ENCODE peak calls at places on chromosomes 16 and 17, in four cellular contexts. D, J, R and Q are unnamed samples.

GRCh38 chr16:9159839-9160550 is 68.6 kb downstream of the HAPSTR1 start:
- DNase-seq in R (peak; percentile 56), D (peak; percentile 82), J (peak; percentile 7), Q (peak; percentile 63)

GRCh38 chr16:84234656-84235285 is 5.0 kb downstream of the KCNG4 start:
- DNase-seq in R (no peak), J (no peak), D (no peak), Q (no peak)

GRCh38 chr16:68607443-68607842 is 37.7 kb upstream of the CDH3 start:
- DNase-seq in J (no peak), D (no peak), R (no peak), Q (no peak)

GRCh38 chr16:65178151-65178550 is 56.3 kb upstream of the CDH11 start:
- DNase-seq in R (peak; percentile 27), D (no peak), J (no peak), Q (no peak)

GRCh38 chr17:72968798-72969197 is 123.7 kb downstream of the SLC39A11 start:
- DNase-seq in R (no peak), D (no peak), J (no peak), Q (no peak)

GRCh38 chr17:62862251-62862650 is 54.1 kb upstream of the MARCHF10 start:
- DNase-seq in D (no peak), J (no peak), R (peak; percentile 13), Q (no peak)

GRCh38 chr17:79505199-79505598 is 105.7 kb downstream of the RBFOX3 start:
- DNase-seq in J (no peak), D (no peak), R (no peak), Q (no peak)

GRCh38 chr17:73641779-73642580 is 2.3 kb downstream of the SDK2 start:
- DNase-seq in R (no peak), D (peak; percentile 24), J (no peak), Q (no peak)

GRCh38 chr17:42276359-42276608 is at the start of gene STAT5B:
- DNase-seq in D (peak; percentile 87), J (no peak), R (peak; percentile 79), Q (no peak)

GRCh38 chr16:75238132-75238852 is 13.1 kb downstream of the BCAR1 start:
- DNase-seq in D (peak; percentile 46), R (no peak), J (no peak), Q (no peak)

GRCh38 chr16:557463-558297 is 2.5 kb upstream of the PRR35 start:
- DNase-seq in J (no peak), D (no peak), R (no peak), Q (no peak)

GRCh38 chr17:50154604-50155003 is 4.1 kb upstream of the PPP1R9B start:
- DNase-seq in J (no peak), D (no peak), R (no peak), Q (no peak)

GRCh38 chr16:31298958-31299357 is 39.2 kb downstream of the ITGAM start:
- DNase-seq in J (no peak), R (peak; percentile 8), D (no peak), Q (no peak)

GRCh38 chr17:81165246-81166032 is at the start of gene PVALEF:
- DNase-seq in J (no peak), R (peak; percentile 13), D (peak; percentile 71), Q (no peak)

GRCh38 chr17:39658760-39659159 is 6.4 kb upstream of the TCAP start:
- DNase-seq in J (no peak), R (no peak), D (no peak), Q (no peak)

GRCh38 chr16:566475-567361 is at the start of gene NHLRC4:
- DNase-seq in D (peak; percentile 48), R (peak; percentile 60), J (no peak), Q (no peak)

GRCh38 chr16:66516808-66517585 is 32.9 kb downstream of the TK2 start:
- DNase-seq in J (no peak), D (peak; percentile 18), R (peak; percentile 98), Q (no peak)

GRCh38 chr17:39014044-39014794 is 47.0 kb upstream of the FBXO47 start:
- DNase-seq in J (no peak), D (no peak), R (peak; percentile 71), Q (no peak)

GRCh38 chr16:6081320-6081976 is 983.9 kb upstream of the EEF2KMT start:
- DNase-seq in J (no peak), R (peak; percentile 0), D (peak; percentile 59), Q (peak; percentile 5)

GRCh38 chr17:36629252-36629847 is 28.0 kb downstream of the MRM1 start:
- DNase-seq in D (peak; percentile 85), R (peak; percentile 73), J (peak; percentile 22), Q (no peak)

GRCh38 chr17:6811520-6811919 is 20.0 kb downstream of the TEKT1 start:
- DNase-seq in J (no peak), D (no peak), R (no peak), Q (no peak)

GRCh38 chr17:61411114-61411943 is 11.7 kb downstream of the TBX2 start:
- DNase-seq in J (no peak), R (peak; percentile 82), D (peak; percentile 87), Q (no peak)

GRCh38 chr16:57976331-57976796 is 5.4 kb upstream of the CNGB1 start:
- DNase-seq in D (peak; percentile 46), R (no peak), J (no peak), Q (no peak)

GRCh38 chr16:23508589-23509440 is 1.5 kb downstream of the GGA2 start:
- DNase-seq in D (peak; percentile 73), R (peak; percentile 11), J (peak; percentile 50), Q (no peak)

GRCh38 chr17:21098934-21099687 is 27.7 kb upstream of the DHRS7B start:
- DNase-seq in J (peak; percentile 86), D (peak; percentile 95), R (peak; percentile 95), Q (peak; percentile 89)

GRCh38 chr17:79981661-79982101 is 54.0 kb downstream of the TBC1D16 start:
- DNase-seq in J (no peak), R (no peak), D (peak; percentile 72), Q (no peak)

GRCh38 chr16:30367349-30368009 is 2.8 kb downstream of the TBC1D10B start:
- DNase-seq in J (no peak), D (no peak), R (no peak), Q (no peak)

GRCh38 chr16:73002836-73003235 is 45.1 kb downstream of the ZFHX3 start:
- DNase-seq in R (no peak), D (no peak), J (no peak), Q (no peak)

GRCh38 chr16:85575910-85576309 is 37.2 kb upstream of the GSE1 start:
- DNase-seq in R (no peak), J (no peak), D (no peak), Q (no peak)

GRCh38 chr17:17088511-17089205 is 46.4 kb downstream of the MPRIP start:
- DNase-seq in D (no peak), R (no peak), J (no peak), Q (no peak)

GRCh38 chr17:63476494-63476856 is 386 bp upstream of the ACE start:
- DNase-seq in R (peak; percentile 18), D (peak; percentile 71), J (no peak), Q (no peak)

GRCh38 chr16:17784073-17784472 is 313.3 kb upstream of the XYLT1 start:
- DNase-seq in R (peak; percentile 29), D (peak; percentile 87), J (no peak), Q (no peak)

GRCh38 chr16:82990155-82990554 is 363.4 kb downstream of the CDH13 start:
- DNase-seq in D (no peak), R (peak; percentile 57), J (no peak), Q (no peak)

GRCh38 chr16:28277537-28278388 is 14.6 kb upstream of the SBK1 start:
- DNase-seq in J (no peak), R (peak; percentile 80), D (peak; percentile 94), Q (no peak)

GRCh38 chr17:75428775-75429469 is 23.4 kb upstream of the GRB2 start:
- DNase-seq in D (no peak), J (no peak), R (peak; percentile 94), Q (no peak)

GRCh38 chr17:43449470-43450202 is 34.1 kb upstream of the DHX8 start:
- DNase-seq in R (no peak), J (no peak), D (no peak), Q (no peak)